ENCODE peak calls at places on chromosomes 3 and 15, in ten cellular contexts. D is cardiac fibroblast; T is fibroblast of mammary gland; R is stimulated activated effector memory CD8-positive, alpha-beta T cell treated with anti-CD3 and anti-CD28 coated beads, Interleukin-12 subunit alpha, Interleukin-12 subunit beta, amount 100 ng/mL, for 72 hours; P is activated CD8-positive, alpha-beta memory T cell treated with anti-CD3 and anti-CD28 coated beads, Interleukin-2, amount 50 U/mL, for 48 hours; G is ascending aorta; H is SK-N-MC; E is heart left ventricle; O is pons; K is suprapubic skin. S is an unnamed sample.

GRCh38 chr3:66938338-66938963 is 59.7 kb upstream of the KBTBD8 start:
- DNase-seq in D (peak), T (peak), R (no peak), P (no peak), G (no peak), H (peak), E (no peak), O (peak), K (no peak), S (no peak)

GRCh38 chr3:188242426-188243123 is 88.6 kb downstream of the LPP start:
- DNase-seq in D (peak), T (no peak), R (no peak), P (no peak), G (no peak), H (no peak), E (no peak), O (no peak), K (no peak), S (no peak)

GRCh38 chr3:78887608-78888011 is 880.2 kb downstream of the ROBO1 start:
- DNase-seq in D (peak), T (peak), R (no peak), P (no peak), G (no peak), H (no peak), E (no peak), O (no peak), K (no peak), S (no peak)

GRCh38 chr3:146052791-146053310 is 108.1 kb downstream of the PLOD2 start:
- DNase-seq in D (peak), T (no peak), R (no peak), P (no peak), G (no peak), H (no peak), E (no peak), O (no peak), K (no peak), S (no peak)

GRCh38 chr3:173398111-173398479 is 551 bp downstream of the NLGN1 start:
- DNase-seq in D (peak), T (peak), R (no peak), P (no peak), G (peak), H (peak), E (no peak), O (no peak), K (peak), S (no peak)

GRCh38 chr3:112794622-112795172 is 52.0 kb downstream of the CD200R1L start:
- DNase-seq in D (no peak), T (no peak), R (no peak), P (no peak), G (no peak), H (no peak), E (no peak), O (peak), K (no peak), S (no peak)

GRCh38 chr15:91183630-91184029 is 83.6 kb downstream of the SV2B start:
- DNase-seq in D (no peak), T (no peak), R (no peak), P (no peak), G (no peak), H (no peak), E (no peak), O (no peak), K (no peak), S (no peak)

GRCh38 chr3:137695351-137695750 is 68.8 kb upstream of the SOX14 start:
- DNase-seq in D (no peak), T (no peak), R (no peak), P (no peak), G (no peak), H (no peak), E (no peak), O (no peak), K (no peak), S (no peak)

GRCh38 chr3:61733866-61734265 is 172.5 kb downstream of the PTPRG start:
- DNase-seq in D (no peak), T (peak), R (no peak), P (no peak), G (no peak), H (no peak), E (no peak), O (no peak), K (no peak), S (no peak)

GRCh38 chr3:181604267-181604666 is 107.5 kb upstream of the SOX2 start:
- DNase-seq in D (no peak), T (no peak), R (no peak), P (no peak), G (no peak), H (no peak), E (no peak), O (no peak), K (no peak), S (no peak)

GRCh38 chr3:119628816-119629445 is 31.2 kb downstream of the PLA1A start:
- DNase-seq in D (peak), T (peak), R (no peak), P (no peak), G (peak), H (no peak), E (no peak), O (no peak), K (no peak), S (no peak)

GRCh38 chr15:25693321-25694237 is 169.5 kb downstream of the ATP10A start:
- DNase-seq in D (peak), T (peak), R (no peak), P (peak), G (peak), H (no peak), E (peak), O (no peak), K (no peak), S (no peak)

GRCh38 chr3:150414273-150414672 is 6.2 kb downstream of the TSC22D2 start:
- DNase-seq in D (peak), T (peak), R (no peak), P (no peak), G (no peak), H (no peak), E (peak), O (peak), K (no peak), S (no peak)

GRCh38 chr3:66037986-66038369 is 740 bp downstream of the MAGI1 start:
- DNase-seq in D (no peak), T (no peak), R (no peak), P (peak), G (peak), H (no peak), E (peak), O (no peak), K (no peak), S (no peak)

GRCh38 chr3:7489417-7489816 is 628.5 kb downstream of the GRM7 start:
- DNase-seq in D (peak), T (no peak), R (no peak), P (no peak), G (no peak), H (no peak), E (no peak), O (no peak), K (no peak), S (no peak)

GRCh38 chr3:30631237-30631961 is 25.0 kb downstream of the TGFBR2 start:
- DNase-seq in D (peak), T (peak), R (no peak), P (no peak), G (no peak), H (no peak), E (no peak), O (no peak), K (no peak), S (no peak)

GRCh38 chr3:32643816-32644215 is 41.2 kb upstream of the CNOT10 start:
- DNase-seq in D (no peak), T (no peak), R (no peak), P (no peak), G (no peak), H (no peak), E (no peak), O (no peak), K (no peak), S (no peak)

GRCh38 chr15:81235781-81236507 is 39.3 kb downstream of the IL16 start:
- DNase-seq in D (peak), T (peak), R (no peak), P (no peak), G (no peak), H (no peak), E (no peak), O (no peak), K (no peak), S (no peak)

GRCh38 chr15:66505430-66505811 is 295 bp downstream of the ZWILCH start:
- DNase-seq in D (peak), T (peak), R (no peak), P (no peak), G (no peak), H (no peak), E (no peak), O (peak), K (no peak), S (no peak)

GRCh38 chr3:190826018-190826417 is 36.5 kb downstream of the GMNC start:
- DNase-seq in D (no peak), T (peak), R (no peak), P (no peak), G (no peak), H (no peak), E (no peak), O (no peak), K (no peak), S (no peak)

GRCh38 chr15:45376967-45377629 is 1.2 kb downstream of the GATM start:
- DNase-seq in D (no peak), T (no peak), R (no peak), P (no peak), G (no peak), H (no peak), E (no peak), O (no peak), K (no peak), S (no peak)

GRCh38 chr3:97971679-97972567 is at the start of gene RIOX2:
- DNase-seq in D (peak), T (peak), R (peak), P (peak), G (peak), H (no peak), E (peak), O (peak), K (peak), S (peak)

GRCh38 chr3:124041553-124041952 is 49.6 kb upstream of the ROPN1 start:
- DNase-seq in D (no peak), T (no peak), R (no peak), P (no peak), G (no peak), H (no peak), E (no peak), O (no peak), K (no peak), S (no peak)

S was measured in osteocyte.